ENCODE peak calls at places on chromosomes 12 and 14, in ten cellular contexts. T, Z, V, W, S, R, J, B, L and E are unnamed samples.
A peak's percentile ranks its signal among the peaks of the same experiment; 100 is the strongest.

GRCh38 chr14:75126121-75126544 is 715 bp downstream of the NEK9 start:
- DNase-seq in W (peak; percentile 36), S (no peak), R (no peak), T (peak; percentile 12), B (no peak), J (no peak), L (peak; percentile 35), Z (no peak), V (no peak), E (peak; percentile 3)

GRCh38 chr14:25406818-25407217 is 356.9 kb upstream of the STXBP6 start:
- DNase-seq in B (peak; percentile 8), S (peak; percentile 12), V (no peak), Z (no peak), J (peak; percentile 22), T (peak; percentile 12), L (peak; percentile 19), W (no peak), R (peak; percentile 21), E (no peak)

GRCh38 chr14:50340945-50341344 is 28.8 kb downstream of the DMAC2L start:
- DNase-seq in L (no peak), W (no peak), T (no peak), B (no peak), R (no peak), V (no peak), J (no peak), Z (no peak), S (no peak), E (no peak)

GRCh38 chr12:116559330-116560080 is at the start of gene MAP1LC3B2:
- DNase-seq in R (peak; percentile 64), S (no peak), L (peak; percentile 80), T (peak; percentile 54), V (peak; percentile 68), W (peak; percentile 91), J (peak; percentile 28), Z (no peak), B (peak; percentile 39), E (peak; percentile 84)

GRCh38 chr14:33131801-33132200 is 193.1 kb downstream of the NPAS3 start:
- DNase-seq in B (no peak), J (no peak), R (no peak), T (no peak), Z (no peak), W (no peak), V (no peak), S (no peak), L (no peak), E (no peak)

GRCh38 chr12:19480459-19480858 is 41.2 kb downstream of the AEBP2 start:
- DNase-seq in T (no peak), B (no peak), L (no peak), R (no peak), Z (no peak), W (no peak), V (no peak), J (no peak), S (no peak), E (no peak)

GRCh38 chr12:117334098-117334497 is 27.3 kb downstream of the NOS1 start:
- DNase-seq in J (no peak), T (no peak), V (no peak), Z (no peak), S (no peak), B (no peak), W (no peak), L (no peak), R (no peak), E (no peak)

GRCh38 chr12:70332236-70332635 is 33.9 kb upstream of the KCNMB4 start:
- DNase-seq in S (no peak), J (no peak), R (no peak), L (no peak), Z (no peak), V (no peak), W (no peak), T (no peak), B (no peak), E (no peak)

GRCh38 chr12:71447691-71448660 is 8.4 kb downstream of the LGR5 start:
- DNase-seq in J (peak; percentile 44), B (no peak), W (no peak), Z (no peak), R (no peak), V (no peak), S (no peak), T (no peak), L (peak; percentile 7), E (peak; percentile 86)

GRCh38 chr12:57764662-57765002 is 2.2 kb downstream of the CYP27B1 start:
- DNase-seq in B (no peak), W (no peak), J (no peak), L (no peak), T (no peak), S (no peak), V (peak; percentile 81), R (no peak), Z (no peak), E (no peak)

GRCh38 chr14:49766839-49767238 is 1.1 kb upstream of the KLHDC2 start:
- DNase-seq in S (no peak), B (no peak), R (no peak), J (no peak), Z (no peak), W (no peak), T (no peak), V (no peak), L (peak; percentile 8), E (peak; percentile 3)